ENCODE peak calls at places on chromosomes 16 and 17, in eight cellular contexts. J is ACHN; T is NCI-H2029; Z is stimulated activated CD4-positive, alpha-beta T cell treated with anti-CD3 and anti-CD28 coated beads, Interleukin-1b, Interleukin-23, amount 100 ng/mL, for 4 hours; H is activated CD4-positive, alpha-beta T cell treated with anti-CD3 and anti-CD28 coated beads for 36 hours; E is activated CD4-positive, alpha-beta memory T cell treated with anti-CD3 and anti-CD28 coated beads, Interleukin-2, amount 10 ng/mL, durations not matched to agents 7 days and 5 days; A is adrenal gland; F is psoas muscle. X is an unnamed sample.
A peak's percentile ranks its signal among the peaks of the same experiment; 100 is the strongest.

GRCh38 chr16:61654962-61655361 is 381.3 kb downstream of the CDH8 start:
- DNase-seq in J (no peak), E (no peak), H (no peak), A (no peak), T (no peak), F (no peak), Z (no peak), X (no peak)

GRCh38 chr17:8117980-8118768 is at the start of gene ALOXE3:
- DNase-seq in F (no peak), E (no peak), T (no peak), H (peak; percentile 57), J (peak; percentile 83), Z (no peak), A (peak; percentile 70), X (peak; percentile 69)

GRCh38 chr17:62882878-62883277 is 74.8 kb upstream of the MARCHF10 start:
- DNase-seq in F (no peak), A (no peak), H (peak; percentile 15), J (no peak), E (no peak), T (no peak), Z (no peak), X (no peak)

GRCh38 chr17:8012996-8013640 is 10.7 kb downstream of the GUCY2D start:
- DNase-seq in H (no peak), A (no peak), T (no peak), Z (no peak), E (no peak), J (no peak), F (no peak), X (no peak)

GRCh38 chr17:58666858-58667267 is 25.0 kb downstream of the TEX14 start:
- DNase-seq in A (peak; percentile 84), E (peak; percentile 45), Z (peak; percentile 13), J (no peak), T (peak; percentile 76), F (peak; percentile 71), H (peak; percentile 70), X (no peak)

GRCh38 chr16:15829460-15829859 is 27.4 kb downstream of the MYH11 start:
- DNase-seq in A (peak; percentile 27), H (no peak), E (no peak), F (peak; percentile 78), T (no peak), Z (no peak), J (no peak), X (no peak)

GRCh38 chr16:10886739-10887269 is 9.8 kb downstream of the CIITA start:
- DNase-seq in E (no peak), A (no peak), F (no peak), T (no peak), J (no peak), H (no peak), Z (no peak), X (no peak)

GRCh38 chr17:71057448-71057847 is 888.1 kb downstream of the KCNJ2 start:
- DNase-seq in F (no peak), A (no peak), E (no peak), Z (no peak), H (no peak), J (no peak), T (no peak), X (no peak)

GRCh38 chr17:41537990-41538389 is 9.9 kb upstream of the KRT19 start:
- DNase-seq in F (no peak), T (no peak), Z (no peak), E (no peak), A (no peak), H (no peak), J (peak; percentile 21), X (no peak)

GRCh38 chr16:11495066-11495407 is 91.7 kb downstream of the LITAF start:
- DNase-seq in F (no peak), E (no peak), Z (no peak), J (no peak), H (no peak), A (no peak), T (no peak), X (no peak)

GRCh38 chr16:49523435-49524159 is 150.0 kb downstream of the C16orf78 start:
- DNase-seq in F (no peak), A (no peak), E (no peak), Z (no peak), J (no peak), T (no peak), H (no peak), X (no peak)